ENCODE peak calls at places on chromosomes 11 and 22, in four cellular contexts. D is prostate gland, I is breast epithelium, O is cardiac fibroblast. R is an unnamed sample.

GRCh38 chr11:64789331-64790204 is 11.2 kb upstream of the SF1 start:
- DNase-seq in O (no peak), D (no peak), I (no peak), R (no peak)

GRCh38 chr11:65717906-65718305 is 2.7 kb downstream of the RNASEH2C start:
- DNase-seq in O (no peak), D (no peak), I (no peak), R (no peak)

GRCh38 chr11:123143476-123143875 is 51.6 kb downstream of the CLMP start:
- DNase-seq in I (no peak), O (peak), D (no peak), R (no peak)

GRCh38 chr11:126140106-126140931 is 71.1 kb downstream of the RPUSD4 start:
- DNase-seq in O (peak), D (no peak), I (no peak), R (no peak)

GRCh38 chr11:11972942-11973341 is 35.5 kb downstream of the DKK3 start:
- DNase-seq in D (no peak), I (no peak), O (no peak), R (no peak)

GRCh38 chr11:73168925-73169579 is 26.9 kb upstream of the FCHSD2 start:
- DNase-seq in O (no peak), I (no peak), D (no peak), R (no peak)

GRCh38 chr22:40050258-40050657 is 55.5 kb downstream of the FAM83F start:
- DNase-seq in O (no peak), D (no peak), I (no peak), R (no peak)

GRCh38 chr11:70540196-70540595 is 141.9 kb downstream of the CTTN start:
- DNase-seq in I (no peak), D (no peak), O (no peak), R (no peak)

GRCh38 chr11:11782532-11783110 is 59.2 kb upstream of the USP47 start:
- DNase-seq in I (no peak), D (peak), O (no peak), R (no peak)

GRCh38 chr22:42173183-42173926 is 42.7 kb upstream of the CYP2D6 start:
- DNase-seq in O (peak), I (no peak), D (no peak), R (no peak)

R was measured in left lobe of liver.